ENCODE peak calls at places on chromosomes 16 and 17, in six cellular contexts. G is anterior cingulate cortex; O is stomach; Q is stimulated activated CD8-positive, alpha-beta memory T cell treated with anti-CD3 and anti-CD28 coated beads, Interleukin-4, amount 100 ng/mL, for 24 hours; V is SHP77; P is activated CD4-positive, alpha-beta T cell treated with anti-CD3 and anti-CD28 coated beads, Interleukin-2, amount 50 U/mL, for 1 hour. K is an unnamed sample.
A peak's percentile ranks its signal among the peaks of the same experiment; 100 is the strongest.

GRCh38 chr17:47423406-47424295 is 99.9 kb downstream of the EFCAB13 start:
- DNase-seq in G (no peak), O (peak; percentile 71), Q (no peak), V (no peak), P (no peak), K (peak; percentile 37)

GRCh38 chr17:39473310-39473709 is 12.0 kb downstream of the CDK12 start:
- DNase-seq in G (no peak), O (no peak), Q (no peak), V (no peak), P (no peak), K (no peak)

GRCh38 chr17:78010759-78011158 is 52.3 kb downstream of the TNRC6C start:
- DNase-seq in G (no peak), O (no peak), Q (no peak), V (no peak), P (peak; percentile 22), K (no peak)

GRCh38 chr17:38454528-38454927 is 26.3 kb downstream of the ARHGAP23 start:
- DNase-seq in G (peak; percentile 37), O (peak; percentile 63), Q (no peak), V (peak; percentile 42), P (no peak), K (peak; percentile 72)

GRCh38 chr17:19578545-19578944 is 44.9 kb downstream of the SLC47A1 start:
- DNase-seq in G (no peak), O (no peak), Q (no peak), V (no peak), P (no peak), K (peak; percentile 29)

GRCh38 chr17:19011581-19011980 is 7.0 kb upstream of the FAM83G start:
- DNase-seq in G (no peak), O (no peak), Q (no peak), V (no peak), P (no peak), K (no peak)

GRCh38 chr17:16298140-16298662 is 55.1 kb downstream of the CENPV start:
- DNase-seq in G (no peak), O (no peak), Q (no peak), V (no peak), P (no peak), K (no peak)

GRCh38 chr16:2963611-2964415 is at the start of gene KREMEN2:
- DNase-seq in G (no peak), O (no peak), Q (no peak), V (peak; percentile 69), P (no peak), K (peak; percentile 72)

K was measured in epithelial cell of esophagus.